ENCODE peak calls at places on chromosome 16, in ten cellular contexts. U is tibial nerve; F is endodermal cell; S is neural progenitor cell; P is OCI-LY7; V is CD8-positive, alpha-beta memory T cell; K is fibroblast of lung; Q is IMR-90; D is CD8-positive, alpha-beta T cell; J is thoracic aorta. W is an unnamed sample.
A peak's percentile ranks its signal among the peaks of the same experiment; 100 is the strongest.

GRCh38 chr16:2046889-2047329 is 725 bp downstream of the NTHL1 start:
- DNase-seq in U (no peak), F (no peak), S (peak; percentile 34), P (no peak), V (no peak), K (no peak), Q (no peak), D (no peak), J (no peak), W (no peak)

GRCh38 chr16:10765772-10766171 is 22.1 kb downstream of the NUBP1 start:
- DNase-seq in U (no peak), F (no peak), S (no peak), P (no peak), V (peak; percentile 59), K (no peak), Q (no peak), D (peak; percentile 24), J (no peak), W (no peak)

GRCh38 chr16:57591086-57591869 is 37.2 kb upstream of the ADGRG1 start:
- DNase-seq in U (peak; percentile 26), F (peak; percentile 96), S (peak; percentile 85), P (peak; percentile 52), V (peak; percentile 80), K (peak; percentile 89), Q (peak; percentile 82), D (peak; percentile 61), J (no peak), W (peak; percentile 75)

GRCh38 chr16:1678500-1679098 is 520 bp downstream of the JPT2 start:
- DNase-seq in U (peak; percentile 20), F (peak; percentile 60), S (peak; percentile 41), P (peak; percentile 33), V (peak; percentile 74), K (peak; percentile 44), Q (peak; percentile 24), D (peak; percentile 44), J (no peak), W (peak; percentile 52)

GRCh38 chr16:16096161-16096857 is 127.0 kb downstream of the ABCC6 start:
- DNase-seq in U (no peak), F (no peak), S (peak; percentile 18), P (peak; percentile 82), V (no peak), K (peak; percentile 89), Q (peak; percentile 82), D (no peak), J (peak; percentile 49), W (no peak)

GRCh38 chr16:8887952-8888560 is 5.9 kb downstream of the LITAFD start:
- DNase-seq in U (peak; percentile 53), F (no peak), S (no peak), P (no peak), V (no peak), K (peak; percentile 67), Q (peak; percentile 78), D (no peak), J (no peak), W (no peak)

GRCh38 chr16:57809843-57810196 is 7.5 kb upstream of the KIFC3 start:
- DNase-seq in U (no peak), F (no peak), S (no peak), P (no peak), V (no peak), K (no peak), Q (no peak), D (no peak), J (no peak), W (peak; percentile 19)

GRCh38 chr16:57318240-57318970 is 33.9 kb upstream of the PLLP start:
- DNase-seq in U (no peak), F (peak; percentile 77), S (peak; percentile 36), P (no peak), V (no peak), K (peak; percentile 45), Q (peak; percentile 39), D (no peak), J (no peak), W (no peak)

GRCh38 chr16:474420-475122 is 49.1 kb downstream of the RAB11FIP3 start:
- DNase-seq in U (no peak), F (peak; percentile 65), S (no peak), P (no peak), V (no peak), K (no peak), Q (no peak), D (no peak), J (no peak), W (no peak)

GRCh38 chr16:84838383-84838948 is 18.7 kb downstream of the CRISPLD2 start:
- DNase-seq in U (no peak), F (no peak), S (no peak), P (no peak), V (no peak), K (peak; percentile 48), Q (no peak), D (no peak), J (no peak), W (no peak)
- H3K4me1 ChIP-seq in U (no peaks in the 10 kb centered on the region), F (peaks cover 3% of the 10 kb centered on the region), S (peaks cover 26% of the 10 kb centered on the region), P (no peaks in the 10 kb centered on the region), V (no peaks in the 10 kb centered on the region), K (peaks cover 36% of the 10 kb centered on the region), Q (peaks cover 44% of the 10 kb centered on the region), D (peaks cover 14% of the 10 kb centered on the region), J (peaks cover 6% of the 10 kb centered on the region), W (no peaks in the 10 kb centered on the region)

GRCh38 chr16:85612801-85613608 is at the start of gene GSE1:
- DNase-seq in U (peak; percentile 83), F (peak; percentile 98), S (peak; percentile 96), P (peak; percentile 94), V (peak; percentile 77), K (peak; percentile 83), Q (peak; percentile 68), D (peak; percentile 70), J (peak; percentile 39), W (peak; percentile 92)
- H3K4me1 ChIP-seq in U (no peaks in the 10 kb centered on the region), F (peaks cover 24% of the 10 kb centered on the region), S (peaks cover 29% of the 10 kb centered on the region), P (peaks cover 79% of the 10 kb centered on the region), V (peaks cover 49% of the 10 kb centered on the region), K (peaks cover 23% of the 10 kb centered on the region), Q (peaks cover 21% of the 10 kb centered on the region), D (peaks cover 56% of the 10 kb centered on the region), J (peaks cover 13% of the 10 kb centered on the region), W (peaks cover 69% of the 10 kb centered on the region)

GRCh38 chr16:17331991-17332390 is 138.8 kb downstream of the XYLT1 start:
- DNase-seq in U (no peak), F (no peak), S (no peak), P (no peak), V (no peak), K (no peak), Q (no peak), D (no peak), J (no peak), W (no peak)
- H3K4me1 ChIP-seq in U (no peaks in the 10 kb centered on the region), F (no peaks in the 10 kb centered on the region), S (no peaks in the 10 kb centered on the region), P (peaks cover 12% of the 10 kb centered on the region), V (no peaks in the 10 kb centered on the region), K (peaks cover 3% of the 10 kb centered on the region), Q (peaks cover 4% of the 10 kb centered on the region), D (peaks cover 7% of the 10 kb centered on the region), J (peaks cover 16% of the 10 kb centered on the region), W (no peaks in the 10 kb centered on the region)

GRCh38 chr16:3578121-3578520 is 918 bp upstream of the NLRC3 start:
- DNase-seq in U (no peak), F (no peak), S (no peak), P (peak; percentile 63), V (peak; percentile 72), K (no peak), Q (no peak), D (peak; percentile 40), J (no peak), W (peak; percentile 23)
- H3K4me1 ChIP-seq in U (no peaks in the 10 kb centered on the region), F (no peaks in the 10 kb centered on the region), S (no peaks in the 10 kb centered on the region), P (peaks cover 68% of the 10 kb centered on the region), V (peaks cover 43% of the 10 kb centered on the region), K (no peaks in the 10 kb centered on the region), Q (no peaks in the 10 kb centered on the region), D (peaks cover 48% of the 10 kb centered on the region), J (no peaks in the 10 kb centered on the region), W (peaks cover 52% of the 10 kb centered on the region)

GRCh38 chr16:79573071-79573470 is 27.5 kb downstream of the MAF start:
- DNase-seq in U (no peak), F (no peak), S (no peak), P (no peak), V (no peak), K (no peak), Q (no peak), D (no peak), J (no peak), W (no peak)

GRCh38 chr16:79573881-79574280 is 26.7 kb downstream of the MAF start:
- DNase-seq in U (no peak), F (no peak), S (no peak), P (no peak), V (no peak), K (no peak), Q (no peak), D (no peak), J (no peak), W (no peak)

GRCh38 chr16:79571753-79572544 is 28.6 kb downstream of the MAF start:
- DNase-seq in U (no peak), F (peak; percentile 70), S (peak; percentile 58), P (no peak), V (no peak), K (no peak), Q (no peak), D (no peak), J (no peak), W (no peak)

GRCh38 chr16:79571065-79571697 is 29.4 kb downstream of the MAF start:
- DNase-seq in U (no peak), F (no peak), S (no peak), P (no peak), V (no peak), K (no peak), Q (no peak), D (no peak), J (no peak), W (no peak)
- H3K4me1 ChIP-seq in U (no peaks in the 10 kb centered on the region), F (peaks cover 5% of the 10 kb centered on the region), S (peaks cover 24% of the 10 kb centered on the region), P (no peaks in the 10 kb centered on the region), V (no peaks in the 10 kb centered on the region), K (no peaks in the 10 kb centered on the region), Q (no peaks in the 10 kb centered on the region), D (no peaks in the 10 kb centered on the region), J (peaks cover 8% of the 10 kb centered on the region), W (no peaks in the 10 kb centered on the region)

DNA sequence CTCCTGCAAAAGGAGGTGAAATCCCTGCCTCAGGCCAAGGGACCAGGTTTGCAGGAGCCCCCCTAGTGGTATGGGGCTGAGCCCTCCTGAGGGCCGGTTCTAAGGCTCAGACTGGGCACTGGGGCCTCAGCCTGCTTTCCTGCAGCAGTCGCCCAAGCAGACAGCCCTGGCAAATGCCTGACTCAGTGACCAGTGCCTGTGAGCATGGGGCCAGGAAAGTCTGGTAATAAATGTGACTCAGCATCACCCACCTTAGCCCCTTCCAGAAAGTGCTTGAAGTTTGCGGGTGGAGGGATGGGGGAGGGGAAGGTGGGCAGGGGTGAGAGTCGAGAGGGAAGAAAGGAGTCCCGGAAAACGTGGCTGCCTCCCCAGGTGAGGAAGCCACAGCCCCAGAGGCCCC is 2.1 kb downstream of the MC1R start:
- DNase-seq in U (no peak), F (no peak), S (no peak), P (no peak), V (no peak), K (peak; percentile 72), Q (peak; percentile 47), D (no peak), J (no peak), W (no peak)
- H3K4me1 ChIP-seq in U (no peaks in the 10 kb centered on the region), F (no peaks in the 10 kb centered on the region), S (peaks cover 47% of the 10 kb centered on the region), P (peaks cover 63% of the 10 kb centered on the region), V (peaks cover 62% of the 10 kb centered on the region), K (peaks cover 26% of the 10 kb centered on the region), Q (peaks cover 27% of the 10 kb centered on the region), D (peaks cover 55% of the 10 kb centered on the region), J (peaks cover 22% of the 10 kb centered on the region), W (peaks cover 40% of the 10 kb centered on the region)

W was measured in DND-41.